ENCODE peak calls at places on chromosomes 1 and 21, in ten cellular contexts. Y is OCI-LY7, M is adrenal gland, O is PC-3, F is body of pancreas, W is right lobe of liver, Q is breast epithelium, L is coronary artery, H is IMR-90, R is AG04450. D is an unnamed sample.

GRCh38 chr1:54291276-54292014 is 91.5 kb downstream of the MRPL37 start:
- DNase-seq in Y (no peak), M (no peak), O (no peak), F (no peak), W (no peak), Q (no peak), L (no peak), H (no peak), R (no peak), D (no peak)

GRCh38 chr1:183105449-183105848 is 80.6 kb upstream of the LAMC2 start:
- DNase-seq in Y (no peak), M (no peak), O (no peak), F (no peak), W (no peak), Q (no peak), L (no peak), H (peak; percentile 76), R (no peak), D (peak; percentile 32)

GRCh38 chr21:29053656-29054055 is 19.8 kb downstream of the CCT8 start:
- DNase-seq in Y (no peak), M (no peak), O (no peak), F (no peak), W (no peak), Q (no peak), L (no peak), H (peak; percentile 49), R (peak; percentile 18), D (peak; percentile 9)

GRCh38 chr1:231683439-231684165 is 57.0 kb downstream of the DISC1 start:
- DNase-seq in Y (no peak), M (no peak), O (no peak), F (no peak), W (no peak), Q (no peak), L (no peak), H (no peak), R (no peak), D (peak; percentile 14)

GRCh38 chr21:44875341-44875740 is 1.9 kb upstream of the PTTG1IP start:
- DNase-seq in Y (peak; percentile 34), M (no peak), O (peak; percentile 51), F (no peak), W (no peak), Q (no peak), L (no peak), H (peak; percentile 22), R (no peak), D (no peak)

GRCh38 chr1:17289756-17290155 is 18.2 kb upstream of the PADI4 start:
- DNase-seq in Y (no peak), M (no peak), O (peak; percentile 45), F (no peak), W (no peak), Q (no peak), L (no peak), H (peak; percentile 40), R (no peak), D (peak; percentile 23)

GRCh38 chr1:226443439-226443838 is 35.5 kb upstream of the PARP1 start:
- DNase-seq in Y (no peak), M (no peak), O (peak; percentile 97), F (no peak), W (no peak), Q (no peak), L (peak; percentile 24), H (peak; percentile 52), R (no peak), D (peak; percentile 33)

GRCh38 chr21:44347911-44348451 is 5.4 kb upstream of the TRPM2 start:
- DNase-seq in Y (no peak), M (no peak), O (no peak), F (no peak), W (no peak), Q (peak; percentile 79), L (no peak), H (no peak), R (no peak), D (no peak)

GRCh38 chr1:46532095-46532494 is 19.4 kb downstream of the KNCN start:
- DNase-seq in Y (no peak), M (no peak), O (no peak), F (no peak), W (no peak), Q (no peak), L (no peak), H (no peak), R (no peak), D (no peak)

GRCh38 chr1:61080408-61081134 is 1.8 kb upstream of the NFIA start:
- DNase-seq in Y (no peak), M (no peak), O (no peak), F (no peak), W (no peak), Q (no peak), L (no peak), H (no peak), R (no peak), D (no peak)

DNA sequence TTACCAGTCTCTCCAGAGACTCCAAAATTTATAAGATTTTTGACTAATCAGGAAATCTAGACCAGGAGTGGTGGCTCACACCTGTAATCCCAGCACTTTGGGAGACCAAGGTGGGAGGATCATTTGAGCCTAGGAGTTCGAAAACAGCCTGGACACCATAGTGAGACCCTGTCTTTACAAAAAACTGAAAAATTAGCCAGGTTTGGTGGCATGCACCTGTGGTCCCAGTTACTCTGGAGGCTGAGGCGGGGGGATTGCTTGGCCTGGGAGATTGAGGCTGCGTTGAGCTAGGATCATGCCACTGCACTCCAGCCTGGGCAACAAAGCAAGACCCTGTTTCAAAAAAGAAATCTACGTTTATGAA is 10.0 kb downstream of the ATP8B2 start:
- DNase-seq in Y (no peak), M (no peak), O (no peak), F (no peak), W (no peak), Q (no peak), L (no peak), H (no peak), R (no peak), D (no peak)
- TF ChIP-seq CTCF in Y (peak; percentile 61), M (no peak), O (peak; percentile 30), F (no peak), W (no peak), Q (no peak), L (no peak), H (no peak), R (no peak), D (no peak)

GRCh38 chr1:64320470-64320869 is 117.0 kb downstream of the UBE2U start:
- DNase-seq in Y (no peak), M (no peak), O (peak; percentile 77), F (no peak), W (no peak), Q (no peak), L (no peak), H (peak; percentile 18), R (no peak), D (no peak)
- H3K27ac ChIP-seq in Y (no peak overlapping the region), M (no peak overlapping the region), O (peak overlapping the region; percentile 64), F (no peak overlapping the region), W (no peak overlapping the region), Q (no peak overlapping the region), L (no peak overlapping the region), H (no peak overlapping the region), R (no peak overlapping the region), D (no peak overlapping the region)

GRCh38 chr1:29290414-29290980 is 54.2 kb downstream of the PTPRU start:
- DNase-seq in Y (no peak), M (no peak), O (no peak), F (no peak), W (no peak), Q (no peak), L (no peak), H (peak; percentile 38), R (no peak), D (no peak)
- H3K4me3 ChIP-seq in Y (no peak overlapping the region), M (no peak overlapping the region), O (no peak overlapping the region), F (no peak overlapping the region), W (no peak overlapping the region), Q (no peak overlapping the region), L (no peak overlapping the region), H (no peak overlapping the region), R (no peak overlapping the region), D (no peak overlapping the region)

GRCh38 chr1:97524211-97524610 is 396.6 kb downstream of the DPYD start:
- DNase-seq in Y (no peak), M (no peak), O (no peak), F (no peak), W (no peak), Q (no peak), L (no peak), H (no peak), R (no peak), D (no peak)
- TF ChIP-seq CTCF in Y (no peak), M (no peak), O (no peak), F (no peak), W (no peak), Q (no peak), L (no peak), H (no peak), R (no peak), D (no peak)

GRCh38 chr1:42211224-42211623 is 46.7 kb upstream of the GUCA2A start:
- DNase-seq in Y (no peak), M (no peak), O (peak; percentile 59), F (no peak), W (no peak), Q (no peak), L (no peak), H (peak; percentile 69), R (no peak), D (peak; percentile 15)
- H3K27ac ChIP-seq in Y (no peak overlapping the region), M (no peak overlapping the region), O (peak overlapping the region; percentile 21), F (no peak overlapping the region), W (no peak overlapping the region), Q (no peak overlapping the region), L (no peak overlapping the region), H (no peak overlapping the region), R (no peak overlapping the region), D (no peak overlapping the region)

DNA sequence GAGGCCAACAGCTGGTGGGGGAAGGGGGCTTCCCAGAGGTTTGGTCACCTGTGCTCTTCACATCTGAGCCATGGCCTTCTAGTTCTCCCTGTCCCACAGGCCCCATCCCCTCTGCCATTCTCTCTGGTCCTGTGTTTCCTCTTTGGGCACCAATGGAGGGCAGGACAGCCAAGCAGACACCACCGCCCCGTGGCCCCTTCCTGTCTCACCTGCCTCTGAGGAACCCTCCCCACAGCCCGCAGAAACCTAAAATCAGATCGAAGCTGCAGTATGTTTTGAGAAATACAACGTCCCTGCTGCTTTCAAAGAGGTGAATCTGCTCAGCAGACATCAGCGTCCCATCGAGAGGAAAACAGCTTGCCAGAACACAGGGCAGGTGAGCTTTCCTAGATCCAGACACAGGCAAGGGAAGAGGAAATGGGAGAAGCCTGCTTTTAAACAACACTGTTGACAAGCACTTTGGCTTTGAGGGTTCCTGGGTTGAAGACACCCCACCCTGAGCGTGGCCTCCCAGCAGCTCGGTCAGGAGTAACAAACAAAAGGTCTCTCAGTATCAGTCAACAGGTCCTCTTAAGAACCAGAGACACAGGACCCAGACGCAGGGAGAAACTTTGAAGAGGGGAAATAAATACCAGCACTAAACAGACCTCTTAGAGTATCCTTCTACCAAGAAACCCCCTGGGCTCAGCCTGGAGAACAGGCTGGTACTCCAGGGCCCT is 2.3 kb downstream of the PANK4 start:
- DNase-seq in Y (no peak), M (no peak), O (no peak), F (no peak), W (no peak), Q (no peak), L (no peak), H (no peak), R (no peak), D (no peak)
- H3K4me3 ChIP-seq in Y (peak overlapping the region; percentile 100), M (no peak overlapping the region), O (peak overlapping the region; percentile 93), F (no peak overlapping the region), W (no peak overlapping the region), Q (no peak overlapping the region), L (peak overlapping the region; percentile 93), H (no peak overlapping the region), R (peak overlapping the region; percentile 86), D (no peak overlapping the region)

DNA sequence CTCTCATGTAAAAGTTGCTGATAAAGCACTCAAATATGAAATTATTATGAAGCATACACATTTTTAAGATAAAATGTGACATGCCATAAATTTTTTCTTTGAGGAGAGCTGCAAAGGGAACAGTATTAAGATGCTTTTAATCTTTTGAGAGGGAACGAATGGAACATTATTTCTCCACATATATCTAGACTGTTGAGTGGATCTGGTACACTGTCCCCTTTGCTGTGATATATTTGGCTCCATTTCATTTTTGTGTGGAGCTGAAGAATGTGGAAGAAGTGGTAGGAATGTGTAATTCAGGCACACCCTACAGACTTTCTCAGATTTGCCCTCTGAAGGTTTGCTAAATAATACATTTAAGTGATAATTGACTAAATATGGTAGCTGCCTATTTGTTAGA is 31.7 kb downstream of the PGM1 start:
- DNase-seq in Y (no peak), M (no peak), O (peak; percentile 16), F (no peak), W (no peak), Q (no peak), L (no peak), H (no peak), R (no peak), D (peak; percentile 43)
- TF ChIP-seq CTCF in Y (no peak), M (peak; percentile 44), O (no peak), F (no peak), W (no peak), Q (no peak), L (no peak), H (peak; percentile 32), R (peak; percentile 33), D (peak; percentile 33)

D was measured in brain microvascular endothelial cell.